ENCODE peak calls at places on chromosomes 16 and 17, in four cellular contexts. K is A549, G is IMR-90, U is K562. H is an unnamed sample.

GRCh38 chr16:1414532-1415265 is at the start of gene UNKL:
- DNase-seq in K (peak), G (peak), U (peak), H (peak)

GRCh38 chr17:59105852-59106462 is 723 bp downstream of the TRIM37 start:
- DNase-seq in K (peak), G (peak), U (no peak), H (peak)

GRCh38 chr17:1186923-1187771 is 7.4 kb upstream of the ABR start:
- DNase-seq in K (peak), G (peak), U (peak), H (peak)

GRCh38 chr16:11161974-11162373 is 94.0 kb downstream of the SOCS1 start:
- DNase-seq in K (no peak), G (no peak), U (no peak), H (no peak)

GRCh38 chr17:27944546-27945332 is 51.6 kb upstream of the LYRM9 start:
- DNase-seq in K (no peak), G (no peak), U (no peak), H (no peak)

GRCh38 chr17:19650826-19651225 is 2.3 kb downstream of the ALDH3A2 start:
- DNase-seq in K (no peak), G (peak), U (no peak), H (no peak)

GRCh38 chr16:79599256-79599836 is 1.2 kb downstream of the MAF start:
- DNase-seq in K (peak), G (no peak), U (no peak), H (no peak)

GRCh38 chr17:66281671-66282369 is 20.6 kb upstream of the PRKCA start:
- DNase-seq in K (peak), G (no peak), U (no peak), H (no peak)

GRCh38 chr16:62035115-62036092 is 834 bp downstream of the CDH8 start:
- DNase-seq in K (no peak), G (no peak), U (no peak), H (no peak)

GRCh38 chr17:8110907-8111306 is 7.4 kb downstream of the ALOXE3 start:
- DNase-seq in K (no peak), G (no peak), U (no peak), H (no peak)

GRCh38 chr16:84332975-84333684 is 35.2 kb upstream of the ATP2C2 start:
- DNase-seq in K (no peak), G (no peak), U (no peak), H (no peak)

GRCh38 chr16:68372806-68373205 is 62.0 kb downstream of the PRMT7 start:
- DNase-seq in K (no peak), G (no peak), U (no peak), H (no peak)

GRCh38 chr17:17795296-17795695 is 41.5 kb downstream of the SREBF1 start:
- DNase-seq in K (no peak), G (no peak), U (no peak), H (no peak)

GRCh38 chr17:30340957-30341356 is 7.1 kb upstream of the TMIGD1 start:
- DNase-seq in K (no peak), G (no peak), U (no peak), H (no peak)

GRCh38 chr17:65054602-65055001 is 1.9 kb downstream of the GNA13 start:
- DNase-seq in K (no peak), G (no peak), U (no peak), H (no peak)

GRCh38 chr17:38463451-38463858 is 35.2 kb downstream of the ARHGAP23 start:
- DNase-seq in K (no peak), G (no peak), U (no peak), H (no peak)

GRCh38 chr16:29306953-29307597 is 99.4 kb downstream of the NPIPB11 start:
- DNase-seq in K (no peak), G (peak), U (no peak), H (no peak)

GRCh38 chr16:48892884-48893283 is 282.9 kb upstream of the N4BP1 start:
- DNase-seq in K (peak), G (no peak), U (peak), H (no peak)

GRCh38 chr17:17024778-17025300 is 17.4 kb upstream of the MPRIP start:
- DNase-seq in K (no peak), G (no peak), U (no peak), H (no peak)

GRCh38 chr17:64326420-64327054 is 63.5 kb upstream of the TEX2 start:
- DNase-seq in K (peak), G (no peak), U (no peak), H (peak)

GRCh38 chr17:37050905-37051304 is 102.2 kb downstream of the AATF start:
- DNase-seq in K (no peak), G (peak), U (no peak), H (no peak)

GRCh38 chr17:41125064-41125463 is 1.1 kb upstream of the KRTAP4-12 start:
- DNase-seq in K (no peak), G (no peak), U (no peak), H (no peak)

GRCh38 chr17:42276609-42277341 is 584 bp upstream of the STAT5B start:
- DNase-seq in K (peak), G (peak), U (peak), H (peak)

DNA sequence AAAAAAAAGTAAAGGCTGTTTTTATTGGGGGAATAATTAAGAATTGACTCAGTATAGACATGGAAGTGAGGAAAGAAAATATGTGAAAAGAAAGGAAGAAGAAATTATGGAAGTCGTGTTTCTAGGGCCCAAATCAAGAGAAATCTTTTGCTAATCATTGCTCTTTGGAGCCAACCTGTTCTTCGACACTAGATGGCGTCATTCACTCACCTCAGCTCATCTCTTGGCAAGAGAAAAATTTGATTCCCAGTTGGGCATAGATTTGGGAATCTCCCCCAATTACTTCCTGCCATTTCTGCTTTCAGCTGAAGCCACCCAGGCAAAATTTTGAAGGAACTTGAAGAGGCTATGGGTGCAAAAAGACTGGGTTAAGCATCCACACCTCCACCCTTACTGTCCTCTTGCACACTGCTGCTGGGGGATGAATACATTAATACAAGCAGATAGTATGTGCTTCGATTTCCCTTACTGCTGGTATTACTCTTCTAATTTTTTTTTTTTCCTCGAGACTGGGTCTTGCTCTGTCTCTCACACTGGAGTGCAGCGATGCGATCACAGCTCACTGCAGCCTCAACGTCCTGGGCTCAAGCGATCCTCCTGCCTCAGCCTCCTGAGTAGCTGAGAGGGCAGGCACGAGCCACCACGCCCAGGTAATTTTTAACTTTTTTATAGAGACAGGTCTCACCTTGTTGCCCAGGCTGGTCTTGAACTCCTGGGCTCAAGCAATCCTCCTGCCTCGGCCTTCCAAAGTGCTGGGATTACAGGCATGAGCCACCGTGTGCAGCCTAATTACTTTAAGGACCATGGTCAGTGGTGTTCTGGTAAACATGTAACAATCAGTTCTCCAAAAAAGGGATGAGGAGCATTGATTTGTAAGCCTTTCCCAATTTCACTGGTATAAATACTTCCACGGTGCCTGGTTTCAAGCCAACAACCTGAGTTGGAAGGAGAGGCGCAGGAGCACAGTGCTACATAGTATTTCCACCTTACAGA is 13.5 kb downstream of the PSMD7 start:
- DNase-seq in K (peak), G (peak), U (peak), H (peak)
- TF ChIP-seq MAZ in K (no peak), G (no peak), U (no peak), H (no peak)

DNA sequence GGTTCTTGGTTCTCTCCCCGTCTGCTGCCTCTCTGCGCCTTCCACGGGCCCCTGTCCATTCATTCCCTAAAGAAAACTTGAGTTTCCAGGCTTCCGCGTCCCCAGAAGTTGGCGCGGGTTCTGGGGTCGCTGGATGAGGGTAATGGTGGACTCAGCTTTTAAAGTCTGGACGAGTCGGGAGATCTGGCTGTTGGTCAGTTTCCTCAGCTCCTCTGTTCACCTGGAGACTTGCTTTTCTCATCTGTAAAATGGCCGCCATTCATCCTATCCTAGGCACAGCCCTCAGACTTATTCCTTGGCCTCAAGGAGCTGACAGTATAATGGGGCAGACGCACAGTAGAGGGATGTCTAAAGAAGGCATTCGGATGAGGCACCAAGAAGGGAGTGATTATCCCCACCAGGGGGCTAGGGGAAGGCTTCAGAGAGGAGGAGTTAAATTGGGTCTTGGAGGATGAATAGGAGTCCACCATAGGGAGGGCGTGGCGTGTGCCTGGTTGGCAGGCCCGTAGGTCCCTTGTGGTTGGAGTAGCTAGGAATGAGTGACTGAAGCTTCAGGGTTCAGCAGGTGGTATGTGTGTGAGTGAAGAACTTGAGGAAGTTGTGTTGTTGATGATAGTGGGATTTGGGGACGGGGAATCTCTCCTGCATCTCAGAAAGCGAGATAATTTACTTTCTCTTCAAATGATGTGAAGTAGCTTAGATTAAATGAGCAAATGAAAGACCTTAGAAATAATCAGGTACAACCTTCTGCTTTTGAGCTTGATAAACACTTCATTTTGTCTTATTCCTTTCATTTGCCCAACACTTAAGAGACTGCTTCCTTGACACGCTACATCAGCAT is 655 bp downstream of the VPS35L start:
- DNase-seq in K (peak), G (peak), U (peak), H (no peak)
- TF ChIP-seq MAZ in K (no peak), G (no peak), U (no peak), H (no peak)

DNA sequence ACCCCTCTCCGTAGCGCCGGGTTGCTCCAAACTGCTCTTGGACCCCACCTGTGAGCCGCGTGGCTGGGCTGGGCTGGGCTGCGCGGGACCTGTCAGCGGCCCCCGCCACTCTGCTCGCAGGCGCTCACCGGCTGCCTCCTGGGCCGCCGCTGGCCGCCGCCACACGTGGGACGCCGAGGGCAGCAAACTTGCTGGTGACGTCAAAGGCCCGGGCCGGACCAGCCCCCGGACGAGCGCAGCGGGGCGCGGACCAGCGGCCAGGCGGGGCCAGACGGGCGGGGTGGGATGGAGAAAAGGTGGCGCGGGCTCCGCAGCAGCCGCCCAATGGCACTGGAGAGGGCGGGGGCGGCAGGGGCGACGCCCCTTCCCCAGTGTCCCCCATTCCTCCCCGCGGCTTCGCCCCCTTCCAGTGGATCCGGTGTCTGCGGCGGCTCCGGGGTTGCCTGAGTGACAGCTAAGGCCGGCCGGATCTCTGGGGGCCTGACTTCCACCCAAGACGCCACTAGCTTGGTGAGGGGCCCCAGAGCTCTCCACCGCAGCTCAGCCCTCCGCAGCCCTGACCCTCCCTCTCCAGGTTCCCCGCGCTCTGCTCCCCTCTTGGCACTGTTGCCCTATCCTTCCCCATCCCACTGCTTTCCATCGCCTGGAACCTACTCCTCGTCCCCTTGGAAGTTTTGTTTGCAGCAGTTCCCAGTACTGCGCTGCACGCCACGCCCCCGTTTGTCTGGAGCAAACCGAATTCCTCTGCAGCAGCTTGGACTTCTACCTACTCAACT is at the start of gene HS3ST3A1:
- DNase-seq in K (no peak), G (peak), U (peak), H (no peak)
- TF ChIP-seq MAZ in K (no peak), G (peak), U (peak), H (no peak)

DNA sequence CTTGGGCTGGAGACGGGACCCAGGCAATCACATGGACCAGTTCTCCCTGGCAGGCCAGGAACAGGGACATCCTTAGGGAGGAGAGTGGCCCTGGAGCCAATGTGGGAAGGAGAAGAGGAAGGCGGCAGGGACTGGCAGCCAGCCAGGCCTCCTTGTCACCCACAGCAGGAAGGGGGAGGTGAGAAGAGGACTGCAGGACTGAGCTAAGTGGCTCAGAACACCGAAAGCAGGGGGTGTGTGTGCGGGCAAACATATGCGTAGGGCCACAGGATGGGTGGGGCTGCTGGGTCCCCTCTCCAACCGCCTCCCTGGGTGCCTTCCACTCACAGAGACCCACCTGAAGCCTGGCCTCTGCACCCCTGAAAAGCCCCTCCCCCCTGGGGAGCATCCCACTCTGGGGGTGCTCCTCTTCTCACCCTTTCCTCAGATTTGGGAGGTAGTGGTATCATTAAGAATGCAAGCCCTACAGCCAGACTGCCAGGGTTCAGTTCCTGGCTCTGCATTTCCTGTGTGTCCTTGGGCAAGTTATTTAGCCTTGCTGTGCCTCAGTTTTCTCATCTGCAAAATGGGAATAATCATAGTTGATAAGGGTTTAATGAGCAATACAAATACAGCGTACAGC is 8.1 kb downstream of the PNMT start:
- DNase-seq in K (peak), G (no peak), U (peak), H (no peak)
- TF ChIP-seq MAZ in K (no peak), G (no peak), U (no peak), H (no peak)

DNA sequence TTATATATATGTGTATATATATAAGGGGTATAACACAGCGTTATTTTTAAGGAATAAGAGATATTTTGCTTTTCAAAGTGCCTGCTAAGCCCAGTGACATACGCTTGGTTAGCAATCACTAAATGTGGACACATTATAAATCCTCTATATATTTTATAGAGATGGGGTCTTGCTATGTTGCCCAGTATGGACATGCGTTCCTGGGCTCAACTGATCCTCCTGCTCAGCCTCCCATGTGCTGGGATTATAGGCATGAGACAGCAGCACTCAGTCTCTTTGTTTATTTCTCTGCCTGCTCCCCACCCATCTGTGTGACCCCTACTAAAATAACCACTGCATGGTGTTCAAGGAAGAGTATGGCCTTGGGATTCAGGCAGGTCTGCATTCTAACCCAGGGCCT is 63.4 kb downstream of the XYLT1 start:
- DNase-seq in K (no peak), G (no peak), U (no peak), H (no peak)
- TF ChIP-seq MAZ in K (no peak), G (no peak), U (no peak), H (no peak)

H was measured in HepG2.